ENCODE peak calls at places on chromosomes 12 and 14, in eight cellular contexts. One of them, this sample, is unnamed. For H3K27me3, the result is how much of the 10 kb centered on the place peaks cover.

GRCh38 chr12:29306682-29307081 is 74.3 kb downstream of the ERGIC2 start:
- DNase-seq in spleen: no peak
- DNase-seq in adrenal gland: no peak
- DNase-seq in MM.1S: no peak
- DNase-seq in Panc1: no peak
- DNase-seq in GM23338: no peak
- DNase-seq in mesenchymal stem cell: no peak
- DNase-seq in AG04450: no peak
- DNase-seq in this sample: no peak

GRCh38 chr14:75343914-75344313 is 65.3 kb downstream of the FOS start:
- DNase-seq in spleen: no peak
- DNase-seq in adrenal gland: no peak
- DNase-seq in MM.1S: no peak
- DNase-seq in Panc1: no peak
- DNase-seq in GM23338: no peak
- DNase-seq in mesenchymal stem cell: no peak
- DNase-seq in AG04450: no peak
- DNase-seq in this sample: no peak

GRCh38 chr12:58583541-58583940 is 336.8 kb downstream of the LRIG3 start:
- DNase-seq in spleen: no peak
- DNase-seq in adrenal gland: no peak
- DNase-seq in MM.1S: no peak
- DNase-seq in Panc1: no peak
- DNase-seq in GM23338: no peak
- DNase-seq in mesenchymal stem cell: peak
- DNase-seq in AG04450: no peak
- DNase-seq in this sample: no peak

GRCh38 chr14:52873694-52874093 is 77.2 kb downstream of the FERMT2 start:
- DNase-seq in spleen: no peak
- DNase-seq in adrenal gland: peak
- DNase-seq in MM.1S: no peak
- DNase-seq in Panc1: no peak
- DNase-seq in GM23338: no peak
- DNase-seq in mesenchymal stem cell: peak
- DNase-seq in AG04450: no peak
- DNase-seq in this sample: no peak

GRCh38 chr12:64081020-64081419 is 141.1 kb downstream of the KICS2 start:
- DNase-seq in spleen: no peak
- DNase-seq in adrenal gland: no peak
- DNase-seq in MM.1S: no peak
- DNase-seq in Panc1: no peak
- DNase-seq in GM23338: no peak
- DNase-seq in mesenchymal stem cell: no peak
- DNase-seq in AG04450: no peak
- DNase-seq in this sample: no peak

GRCh38 chr14:39085933-39086332 is 17.1 kb downstream of the SEC23A start:
- DNase-seq in spleen: no peak
- DNase-seq in adrenal gland: no peak
- DNase-seq in MM.1S: no peak
- DNase-seq in Panc1: no peak
- DNase-seq in GM23338: no peak
- DNase-seq in mesenchymal stem cell: no peak
- DNase-seq in AG04450: no peak
- DNase-seq in this sample: no peak

GRCh38 chr12:22257100-22257499 is 77.4 kb downstream of the ST8SIA1 start:
- DNase-seq in spleen: no peak
- DNase-seq in adrenal gland: no peak
- DNase-seq in MM.1S: no peak
- DNase-seq in Panc1: no peak
- DNase-seq in GM23338: no peak
- DNase-seq in mesenchymal stem cell: no peak
- DNase-seq in AG04450: no peak
- DNase-seq in this sample: no peak

GRCh38 chr12:89162704-89163261 is 189.5 kb downstream of the DUSP6 start:
- DNase-seq in spleen: no peak
- DNase-seq in adrenal gland: peak
- DNase-seq in MM.1S: peak
- DNase-seq in Panc1: peak
- DNase-seq in GM23338: no peak
- DNase-seq in mesenchymal stem cell: peak
- DNase-seq in AG04450: peak
- DNase-seq in this sample: peak

GRCh38 chr12:57632898-57633825 is at the start of gene B4GALNT1:
- DNase-seq in spleen: peak
- DNase-seq in adrenal gland: peak
- DNase-seq in MM.1S: peak
- DNase-seq in Panc1: no peak
- DNase-seq in GM23338: peak
- DNase-seq in mesenchymal stem cell: peak
- DNase-seq in AG04450: no peak
- DNase-seq in this sample: peak

GRCh38 chr12:108731105-108731865 is at the start of gene CORO1C:
- DNase-seq in spleen: peak
- DNase-seq in adrenal gland: peak
- DNase-seq in MM.1S: peak
- DNase-seq in Panc1: no peak
- DNase-seq in GM23338: peak
- DNase-seq in mesenchymal stem cell: peak
- DNase-seq in AG04450: peak
- DNase-seq in this sample: peak

GRCh38 chr12:63982787-63983186 is 138.3 kb downstream of the SRGAP1 start:
- DNase-seq in spleen: no peak
- DNase-seq in adrenal gland: no peak
- DNase-seq in MM.1S: no peak
- DNase-seq in Panc1: no peak
- DNase-seq in GM23338: no peak
- DNase-seq in mesenchymal stem cell: no peak
- DNase-seq in AG04450: no peak
- DNase-seq in this sample: no peak

GRCh38 chr12:106897082-106897481 is 58.6 kb upstream of the TMEM263 start:
- DNase-seq in spleen: no peak
- DNase-seq in adrenal gland: peak
- DNase-seq in MM.1S: no peak
- DNase-seq in Panc1: no peak
- DNase-seq in GM23338: no peak
- DNase-seq in mesenchymal stem cell: no peak
- DNase-seq in AG04450: no peak
- DNase-seq in this sample: no peak

GRCh38 chr12:106893451-106893850 is 62.3 kb upstream of the TMEM263 start:
- DNase-seq in spleen: no peak
- DNase-seq in adrenal gland: no peak
- DNase-seq in MM.1S: no peak
- DNase-seq in Panc1: peak
- DNase-seq in GM23338: no peak
- DNase-seq in mesenchymal stem cell: peak
- DNase-seq in AG04450: no peak
- DNase-seq in this sample: no peak

GRCh38 chr12:106898001-106898966 is 57.4 kb upstream of the TMEM263 start:
- DNase-seq in spleen: no peak
- DNase-seq in adrenal gland: no peak
- DNase-seq in MM.1S: no peak
- DNase-seq in Panc1: no peak
- DNase-seq in GM23338: no peak
- DNase-seq in mesenchymal stem cell: no peak
- DNase-seq in AG04450: no peak
- DNase-seq in this sample: no peak

GRCh38 chr12:106894774-106895173 is 60.9 kb upstream of the TMEM263 start:
- DNase-seq in spleen: no peak
- DNase-seq in adrenal gland: no peak
- DNase-seq in MM.1S: no peak
- DNase-seq in Panc1: no peak
- DNase-seq in GM23338: no peak
- DNase-seq in mesenchymal stem cell: no peak
- DNase-seq in AG04450: no peak
- DNase-seq in this sample: no peak

DNA sequence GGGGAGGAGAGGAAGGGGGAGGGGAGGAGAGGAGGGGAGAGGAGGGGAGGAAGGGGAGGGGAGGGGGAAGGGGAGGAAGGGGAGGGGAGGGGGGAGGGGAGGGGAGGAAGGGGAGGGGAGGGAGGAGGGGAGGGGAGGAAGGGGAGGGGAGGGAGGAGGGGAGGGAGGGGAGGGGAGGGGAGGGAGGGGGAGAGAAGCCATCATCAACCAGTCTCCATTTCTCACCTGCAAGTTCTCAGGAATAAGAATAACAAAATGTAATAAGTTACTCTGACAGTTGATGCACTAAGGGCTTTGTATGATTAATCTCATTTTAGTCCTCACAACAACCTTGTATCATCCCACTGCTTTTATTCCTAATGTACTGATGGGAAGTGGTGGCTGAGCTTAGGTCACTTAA is 59.1 kb upstream of the TMEM263 start:
- DNase-seq in spleen: no peak
- DNase-seq in adrenal gland: no peak
- DNase-seq in MM.1S: no peak
- DNase-seq in Panc1: no peak
- DNase-seq in GM23338: no peak
- DNase-seq in mesenchymal stem cell: no peak
- DNase-seq in AG04450: no peak
- DNase-seq in this sample: no peak
- H3K27me3 ChIP-seq in spleen: half or more
- H3K27me3 ChIP-seq in adrenal gland: under half
- H3K27me3 ChIP-seq in MM.1S: under half
- H3K27me3 ChIP-seq in Panc1: under half
- H3K27me3 ChIP-seq in GM23338: under half
- H3K27me3 ChIP-seq in mesenchymal stem cell: under half
- H3K27me3 ChIP-seq in AG04450: under half
- H3K27me3 ChIP-seq in this sample: under half

DNA sequence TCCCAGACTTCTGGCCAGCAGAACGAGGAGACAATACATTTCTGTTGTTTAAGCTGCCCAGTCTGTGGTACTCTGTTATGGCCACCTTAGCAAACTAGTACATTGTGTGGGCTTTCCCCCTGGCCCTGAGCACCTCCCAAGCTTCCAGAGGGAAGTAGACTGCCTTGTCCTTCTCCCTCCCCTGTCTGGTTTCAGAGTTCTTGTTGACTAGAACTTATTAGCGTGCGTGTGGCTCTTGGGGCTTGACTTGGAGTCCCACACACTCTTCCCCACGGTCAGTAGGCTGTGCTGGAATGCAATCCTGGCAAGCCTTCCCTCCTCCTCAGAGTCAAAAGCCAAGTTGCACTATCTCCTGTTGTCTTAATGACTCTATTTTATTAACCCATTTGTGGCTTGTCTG is 27.7 kb downstream of the FBLN5 start:
- DNase-seq in spleen: no peak
- DNase-seq in adrenal gland: peak
- DNase-seq in MM.1S: no peak
- DNase-seq in Panc1: no peak
- DNase-seq in GM23338: no peak
- DNase-seq in mesenchymal stem cell: no peak
- DNase-seq in AG04450: no peak
- DNase-seq in this sample: peak
- H3K4me3 ChIP-seq in spleen: no peak
- H3K4me3 ChIP-seq in adrenal gland: no peak
- H3K4me3 ChIP-seq in MM.1S: no peak
- H3K4me3 ChIP-seq in Panc1: no peak
- H3K4me3 ChIP-seq in GM23338: no peak
- H3K4me3 ChIP-seq in mesenchymal stem cell: no peak
- H3K4me3 ChIP-seq in AG04450: no peak
- H3K4me3 ChIP-seq in this sample: no peak

GRCh38 chr12:53973093-53974042 is at the start of gene HOXC11:
- DNase-seq in spleen: peak
- DNase-seq in adrenal gland: no peak
- DNase-seq in MM.1S: no peak
- DNase-seq in Panc1: no peak
- DNase-seq in GM23338: peak
- DNase-seq in mesenchymal stem cell: no peak
- DNase-seq in AG04450: no peak
- DNase-seq in this sample: no peak

GRCh38 chr12:53972722-53973092 is 219 bp upstream of the HOXC11 start:
- DNase-seq in spleen: no peak
- DNase-seq in adrenal gland: no peak
- DNase-seq in MM.1S: no peak
- DNase-seq in Panc1: no peak
- DNase-seq in GM23338: no peak
- DNase-seq in mesenchymal stem cell: no peak
- DNase-seq in AG04450: no peak
- DNase-seq in this sample: no peak

GRCh38 chr12:53971686-53972085 is 1.2 kb upstream of the HOXC11 start:
- DNase-seq in spleen: peak
- DNase-seq in adrenal gland: no peak
- DNase-seq in MM.1S: no peak
- DNase-seq in Panc1: no peak
- DNase-seq in GM23338: no peak
- DNase-seq in mesenchymal stem cell: no peak
- DNase-seq in AG04450: no peak
- DNase-seq in this sample: no peak

GRCh38 chr12:53971129-53971528 is 1.8 kb upstream of the HOXC11 start:
- DNase-seq in spleen: no peak
- DNase-seq in adrenal gland: no peak
- DNase-seq in MM.1S: no peak
- DNase-seq in Panc1: no peak
- DNase-seq in GM23338: no peak
- DNase-seq in mesenchymal stem cell: no peak
- DNase-seq in AG04450: no peak
- DNase-seq in this sample: no peak

DNA sequence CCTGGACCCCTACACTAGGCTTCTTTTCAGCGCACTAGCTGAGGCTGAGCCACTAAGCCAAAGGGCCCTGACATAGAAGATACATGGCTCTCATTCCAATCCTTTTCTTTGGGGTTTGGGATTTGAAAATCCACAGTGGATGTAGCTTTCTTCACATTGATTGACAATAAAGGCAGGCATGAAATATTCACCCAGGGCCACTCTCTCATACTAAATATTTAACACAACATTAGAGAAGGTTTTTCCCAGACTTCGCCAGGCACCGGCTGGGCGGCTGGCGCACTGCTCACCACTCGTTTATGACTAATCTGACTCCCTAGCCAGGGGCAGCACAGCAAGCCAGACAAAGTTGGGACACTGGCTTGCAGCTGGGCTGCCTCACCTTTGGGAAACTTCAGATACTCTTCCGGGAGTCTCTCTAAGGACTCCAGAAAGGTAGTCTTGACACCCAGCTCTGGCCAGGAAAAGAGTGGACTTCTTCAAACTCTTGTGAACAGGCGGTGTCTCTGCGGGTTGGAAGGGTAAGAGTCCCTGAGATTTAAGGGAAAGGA is 699 bp upstream of the HOXC11 start:
- DNase-seq in spleen: peak
- DNase-seq in adrenal gland: no peak
- DNase-seq in MM.1S: no peak
- DNase-seq in Panc1: no peak
- DNase-seq in GM23338: no peak
- DNase-seq in mesenchymal stem cell: no peak
- DNase-seq in AG04450: no peak
- DNase-seq in this sample: no peak
- H3K27me3 ChIP-seq in spleen: half or more
- H3K27me3 ChIP-seq in adrenal gland: half or more
- H3K27me3 ChIP-seq in MM.1S: half or more
- H3K27me3 ChIP-seq in Panc1: under half
- H3K27me3 ChIP-seq in GM23338: half or more
- H3K27me3 ChIP-seq in mesenchymal stem cell: half or more
- H3K27me3 ChIP-seq in AG04450: half or more
- H3K27me3 ChIP-seq in this sample: half or more

DNA sequence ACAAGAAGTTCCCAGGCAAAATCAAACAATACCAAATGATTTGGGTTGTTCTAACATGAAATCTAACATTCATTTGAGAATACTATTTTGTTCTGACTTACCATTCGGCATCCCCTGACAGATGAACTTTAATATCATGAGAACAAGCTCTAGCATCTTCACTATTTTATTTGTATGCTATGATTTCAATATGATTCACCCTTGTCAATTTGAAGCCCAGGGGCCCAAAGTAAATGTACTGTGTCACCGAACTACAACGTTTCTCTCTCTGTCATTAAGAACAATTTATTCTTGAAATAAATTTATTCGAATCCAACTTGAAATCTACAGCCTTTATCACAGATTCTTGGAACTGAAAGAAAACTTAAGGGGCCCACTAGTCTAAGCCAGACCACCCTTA is 146.2 kb upstream of the RASSF8 start:
- DNase-seq in spleen: no peak
- DNase-seq in adrenal gland: no peak
- DNase-seq in MM.1S: no peak
- DNase-seq in Panc1: no peak
- DNase-seq in GM23338: no peak
- DNase-seq in mesenchymal stem cell: no peak
- DNase-seq in AG04450: no peak
- DNase-seq in this sample: no peak
- H3K4me3 ChIP-seq in spleen: no peak
- H3K4me3 ChIP-seq in adrenal gland: no peak
- H3K4me3 ChIP-seq in MM.1S: no peak
- H3K4me3 ChIP-seq in Panc1: no peak
- H3K4me3 ChIP-seq in GM23338: no peak
- H3K4me3 ChIP-seq in mesenchymal stem cell: no peak
- H3K4me3 ChIP-seq in AG04450: no peak
- H3K4me3 ChIP-seq in this sample: no peak